ENCODE peak calls at places on chromosome 11, in five cellular contexts. Y, E, Z, P and L are unnamed samples.

GRCh38 chr11:73946798-73947458 is 3.9 kb upstream of the DNAJB13 start:
- DNase-seq in P (no peak), Y (no peak), E (no peak), Z (no peak), L (no peak)

GRCh38 chr11:61254403-61255025 is 13.5 kb downstream of the PGA5 start:
- DNase-seq in E (peak), P (peak), Z (peak), Y (peak), L (peak)

GRCh38 chr11:36736103-36736502 is 138.1 kb upstream of the RAG2 start:
- DNase-seq in E (no peak), Z (no peak), P (no peak), Y (no peak), L (no peak)

GRCh38 chr11:2999464-2999998 is 7.4 kb upstream of the NAP1L4 start:
- DNase-seq in P (no peak), E (no peak), Y (no peak), Z (no peak), L (no peak)

GRCh38 chr11:128689586-128689945 is 4.3 kb upstream of the FLI1 start:
- DNase-seq in P (no peak), Z (no peak), Y (no peak), E (no peak), L (no peak)

GRCh38 chr11:115199501-115199900 is 304.7 kb downstream of the CADM1 start:
- DNase-seq in Y (no peak), P (no peak), Z (no peak), E (no peak), L (no peak)

GRCh38 chr11:117287668-117288067 is 3.5 kb upstream of the BACE1-AS start:
- DNase-seq in E (no peak), Y (no peak), P (no peak), Z (no peak), L (no peak)

GRCh38 chr11:123798513-123799252 is 7.5 kb downstream of the OR6M1 start:
- DNase-seq in Y (no peak), E (no peak), P (no peak), Z (no peak), L (no peak)

GRCh38 chr11:5499671-5500070 is 10.1 kb downstream of the UBQLN3 start:
- DNase-seq in Z (no peak), P (no peak), E (no peak), Y (no peak), L (no peak)

GRCh38 chr11:104645276-104646018 is 252.8 kb downstream of the CASP12 start:
- DNase-seq in P (no peak), E (no peak), Y (no peak), Z (no peak), L (no peak)

GRCh38 chr11:65516135-65516968 is 8.5 kb upstream of the SCYL1 start:
- DNase-seq in Y (no peak), Z (peak), E (no peak), P (no peak), L (no peak)

GRCh38 chr11:1834791-1835670 is at the start of gene SYT8:
- DNase-seq in E (no peak), P (peak), Z (peak), Y (no peak), L (no peak)

GRCh38 chr11:17547932-17548331 is 873 bp downstream of the OTOG start:
- DNase-seq in Y (no peak), P (no peak), Z (no peak), E (no peak), L (no peak)

GRCh38 chr11:93166867-93167266 is 30.9 kb downstream of the SLC36A4 start:
- DNase-seq in E (no peak), Z (no peak), P (no peak), Y (no peak), L (no peak)

GRCh38 chr11:86805873-86806310 is 5.5 kb downstream of the PRSS23 start:
- DNase-seq in E (no peak), Z (no peak), P (no peak), Y (no peak), L (no peak)

GRCh38 chr11:120718171-120718570 is 206.6 kb downstream of the GRIK4 start:
- DNase-seq in P (no peak), E (no peak), Y (no peak), Z (no peak), L (no peak)

GRCh38 chr11:134367781-134368180 is 36.0 kb downstream of the GLB1L2 start:
- DNase-seq in E (no peak), Z (peak), Y (no peak), P (no peak), L (no peak)

GRCh38 chr11:56842829-56843794 is 94.6 kb upstream of the OR9G4 start:
- DNase-seq in E (no peak), P (no peak), Z (no peak), Y (no peak), L (no peak)

DNA sequence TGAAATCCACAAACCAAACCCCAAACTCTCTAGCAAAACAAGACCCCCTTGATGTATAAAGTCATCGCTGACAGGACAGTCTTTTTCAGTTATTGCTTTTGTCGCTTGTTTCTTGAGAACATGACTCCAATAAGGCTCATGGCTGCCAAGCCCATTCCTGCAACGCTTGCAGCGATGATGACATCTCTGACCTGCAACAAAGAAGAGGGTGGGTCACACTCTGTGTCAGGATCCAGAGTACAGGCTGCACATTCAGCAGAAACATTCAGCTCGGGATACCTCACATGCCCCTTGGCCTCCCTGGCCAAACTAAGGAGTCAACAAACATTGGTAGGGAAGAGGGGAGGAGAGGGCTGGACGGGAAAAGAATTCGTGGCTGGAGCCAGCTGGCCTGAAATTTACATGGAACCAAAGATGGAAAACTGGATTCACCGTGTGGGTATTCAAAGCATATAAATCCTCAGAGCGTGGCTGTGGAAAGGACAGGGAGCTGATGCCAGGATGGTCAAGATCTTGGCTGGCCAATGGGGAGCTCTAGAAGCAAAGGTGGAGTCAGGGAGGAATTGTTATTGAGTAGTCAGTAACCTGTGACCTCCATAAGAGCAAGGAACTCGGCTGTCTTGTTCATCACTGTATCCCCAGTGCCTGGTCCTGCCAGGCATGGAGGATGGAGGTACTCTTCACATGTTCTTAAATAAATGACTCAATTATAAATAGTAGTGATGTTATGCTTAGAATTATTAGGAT is 11.8 kb upstream of the PLAAT2 start:
- DNase-seq in Y (peak), E (peak), P (peak), Z (no peak), L (no peak)
- H3K4me3 ChIP-seq in Y (peak), E (peak), P (peak), Z (peak), L (no peak)

DNA sequence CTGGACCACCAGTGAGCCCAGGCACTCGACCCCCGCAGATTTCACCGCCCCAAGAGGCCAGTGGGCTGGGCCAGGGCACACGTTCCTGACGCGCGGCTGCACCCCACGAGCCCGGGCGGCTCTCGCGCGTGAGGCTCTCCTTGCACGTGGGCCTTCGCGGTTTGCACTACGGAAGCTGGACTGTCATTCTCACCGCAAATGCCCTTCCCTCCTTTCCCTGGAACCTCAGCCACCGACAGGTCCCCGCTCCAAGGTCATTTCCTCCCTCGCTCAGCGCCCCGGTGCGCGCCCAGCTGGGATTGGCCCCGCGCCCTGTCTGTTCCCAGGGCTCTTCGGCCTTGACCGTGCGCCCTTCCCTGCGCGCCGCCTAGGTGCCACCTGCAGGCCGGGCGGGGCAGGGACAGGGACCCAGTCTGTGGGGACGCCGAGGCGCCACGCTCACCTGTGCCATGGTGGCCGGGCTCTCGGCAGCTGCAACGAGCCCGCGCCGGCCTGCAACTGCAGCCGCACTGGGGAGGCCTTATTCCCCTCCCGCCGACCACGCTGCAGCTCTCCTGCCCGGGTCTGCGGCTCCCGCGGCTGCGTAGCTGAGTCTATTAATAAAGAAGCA is 2.1 kb upstream of the CPT1A start:
- DNase-seq in E (peak), Z (peak), P (peak), Y (peak), L (no peak)
- H3K4me3 ChIP-seq in E (peak), Z (peak), P (peak), Y (peak), L (no peak)

DNA sequence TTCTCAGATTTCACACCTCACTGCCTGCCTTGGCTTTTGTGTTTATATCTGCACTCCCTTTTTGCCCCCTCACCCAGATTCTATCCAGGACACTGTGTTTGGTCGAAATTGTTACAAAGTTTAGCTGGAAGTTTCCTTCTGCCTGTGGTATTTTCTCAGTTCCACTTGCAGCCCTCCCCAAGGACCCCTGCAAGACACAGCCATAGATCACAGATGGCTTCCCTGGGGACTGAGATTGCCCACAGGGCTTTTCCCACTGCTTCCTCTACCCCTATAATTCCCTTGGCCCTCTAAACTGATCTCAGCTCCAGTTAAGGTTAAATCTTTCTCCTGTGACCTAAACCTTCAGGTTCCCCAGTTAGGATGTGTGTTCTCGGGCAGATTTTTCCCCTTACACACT is 146.1 kb upstream of the C11orf87 start:
- DNase-seq in E (no peak), Y (no peak), Z (no peak), P (no peak), L (no peak)
- H3K4me3 ChIP-seq in E (no peak), Y (no peak), Z (no peak), P (no peak), L (no peak)

GRCh38 chr11:72100462-72100861 is 2.6 kb downstream of the LAMTOR1 start:
- DNase-seq in E (no peak), Y (no peak), Z (peak), P (no peak), L (no peak)
- H3K4me3 ChIP-seq in E (no peak), Y (no peak), Z (no peak), P (no peak), L (no peak)